ENCODE peak calls at places on chromosomes 3 and 15, in four cellular contexts. One of them, this sample, is unnamed.

GRCh38 chr15:83734487-83734886 is 80.6 kb downstream of the ADAMTSL3 start:
- DNase-seq in iPS DF 19.7: peak; percentile 20
- DNase-seq in progenitor cell of endocrine pancreas: no peak
- DNase-seq in cerebellar cortex: no peak
- DNase-seq in this sample: peak; percentile 4

GRCh38 chr15:67792250-67792942 is 32.9 kb upstream of the SKOR1 start:
- DNase-seq in iPS DF 19.7: no peak
- DNase-seq in progenitor cell of endocrine pancreas: no peak
- DNase-seq in cerebellar cortex: peak; percentile 7
- DNase-seq in this sample: no peak

GRCh38 chr3:61530355-61530754 is 31.0 kb upstream of the PTPRG start:
- DNase-seq in iPS DF 19.7: no peak
- DNase-seq in cerebellar cortex: peak; percentile 75
- DNase-seq in progenitor cell of endocrine pancreas: no peak
- DNase-seq in this sample: no peak

GRCh38 chr3:113260980-113261920 is 49.9 kb downstream of the BOC start:
- DNase-seq in progenitor cell of endocrine pancreas: no peak
- DNase-seq in cerebellar cortex: no peak
- DNase-seq in iPS DF 19.7: no peak
- DNase-seq in this sample: no peak

GRCh38 chr15:95624616-95625361 is 705.7 kb upstream of the NR2F2 start:
- DNase-seq in iPS DF 19.7: no peak
- DNase-seq in cerebellar cortex: no peak
- DNase-seq in progenitor cell of endocrine pancreas: no peak
- DNase-seq in this sample: no peak

GRCh38 chr3:32401541-32402052 is 9.9 kb downstream of the CMTM7 start:
- DNase-seq in progenitor cell of endocrine pancreas: peak; percentile 32
- DNase-seq in cerebellar cortex: peak; percentile 89
- DNase-seq in iPS DF 19.7: no peak
- DNase-seq in this sample: peak; percentile 51

GRCh38 chr3:175485436-175485835 is 626.3 kb downstream of the NAALADL2 start:
- DNase-seq in cerebellar cortex: no peak
- DNase-seq in iPS DF 19.7: no peak
- DNase-seq in progenitor cell of endocrine pancreas: no peak
- DNase-seq in this sample: no peak

GRCh38 chr3:48430359-48431101 is 644 bp upstream of the PLXNB1 start:
- DNase-seq in progenitor cell of endocrine pancreas: no peak
- DNase-seq in iPS DF 19.7: no peak
- DNase-seq in cerebellar cortex: peak; percentile 25
- DNase-seq in this sample: no peak

GRCh38 chr3:127072971-127073851 is 90.3 kb downstream of the PLXNA1 start:
- DNase-seq in cerebellar cortex: no peak
- DNase-seq in progenitor cell of endocrine pancreas: no peak
- DNase-seq in iPS DF 19.7: no peak
- DNase-seq in this sample: no peak

This sample was measured in neural crest cell.